ENCODE peak calls at places on chromosome 1, in nine cellular contexts. One of them, this sample, is unnamed.
A peak's percentile ranks its signal among the peaks of the same experiment; 100 is the strongest.

GRCh38 chr1:169124459-169124858 is 18.0 kb downstream of the ATP1B1 start:
- DNase-seq in breast epithelium: no peak
- DNase-seq in transverse colon: no peak
- DNase-seq in activated CD8-positive, alpha-beta T cell treated with anti-CD3 and anti-CD28 coated beads for 36 hours: no peak
- DNase-seq in pancreas: no peak
- DNase-seq in progenitor cell of endocrine pancreas: no peak
- DNase-seq in fibroblast of the aortic adventitia: no peak
- DNase-seq in neural progenitor cell: no peak
- DNase-seq in heart left ventricle: no peak
- DNase-seq in this sample: no peak

GRCh38 chr1:8880068-8880676 is 1.7 kb upstream of the ENO1 start:
- DNase-seq in activated CD8-positive, alpha-beta T cell treated with anti-CD3 and anti-CD28 coated beads for 36 hours: peak; percentile 76
- DNase-seq in progenitor cell of endocrine pancreas: no peak
- DNase-seq in breast epithelium: no peak
- DNase-seq in neural progenitor cell: no peak
- DNase-seq in fibroblast of the aortic adventitia: peak; percentile 100
- DNase-seq in heart left ventricle: no peak
- DNase-seq in pancreas: no peak
- DNase-seq in transverse colon: peak; percentile 48
- DNase-seq in this sample: no peak

GRCh38 chr1:17799642-17800041 is 44.5 kb downstream of the ACTL8 start:
- DNase-seq in breast epithelium: no peak
- DNase-seq in pancreas: no peak
- DNase-seq in transverse colon: no peak
- DNase-seq in fibroblast of the aortic adventitia: no peak
- DNase-seq in progenitor cell of endocrine pancreas: no peak
- DNase-seq in activated CD8-positive, alpha-beta T cell treated with anti-CD3 and anti-CD28 coated beads for 36 hours: no peak
- DNase-seq in heart left ventricle: no peak
- DNase-seq in neural progenitor cell: no peak
- DNase-seq in this sample: no peak

GRCh38 chr1:87174726-87175237 is 153.9 kb upstream of the LMO4 start:
- DNase-seq in transverse colon: no peak
- DNase-seq in fibroblast of the aortic adventitia: no peak
- DNase-seq in activated CD8-positive, alpha-beta T cell treated with anti-CD3 and anti-CD28 coated beads for 36 hours: no peak
- DNase-seq in heart left ventricle: no peak
- DNase-seq in progenitor cell of endocrine pancreas: no peak
- DNase-seq in pancreas: no peak
- DNase-seq in neural progenitor cell: no peak
- DNase-seq in breast epithelium: no peak
- DNase-seq in this sample: no peak

GRCh38 chr1:35594005-35594760 is 21.1 kb downstream of the TFAP2E start:
- DNase-seq in progenitor cell of endocrine pancreas: no peak
- DNase-seq in heart left ventricle: no peak
- DNase-seq in fibroblast of the aortic adventitia: no peak
- DNase-seq in neural progenitor cell: no peak
- DNase-seq in activated CD8-positive, alpha-beta T cell treated with anti-CD3 and anti-CD28 coated beads for 36 hours: no peak
- DNase-seq in transverse colon: no peak
- DNase-seq in pancreas: no peak
- DNase-seq in breast epithelium: no peak
- DNase-seq in this sample: no peak

GRCh38 chr1:179144621-179145020 is 62.8 kb downstream of the TOR3A start:
- DNase-seq in neural progenitor cell: no peak
- DNase-seq in breast epithelium: no peak
- DNase-seq in progenitor cell of endocrine pancreas: no peak
- DNase-seq in pancreas: no peak
- DNase-seq in transverse colon: no peak
- DNase-seq in activated CD8-positive, alpha-beta T cell treated with anti-CD3 and anti-CD28 coated beads for 36 hours: no peak
- DNase-seq in heart left ventricle: no peak
- DNase-seq in fibroblast of the aortic adventitia: no peak
- DNase-seq in this sample: no peak

GRCh38 chr1:78491311-78492071 is 717 bp downstream of the PTGFR start:
- DNase-seq in activated CD8-positive, alpha-beta T cell treated with anti-CD3 and anti-CD28 coated beads for 36 hours: no peak
- DNase-seq in transverse colon: no peak
- DNase-seq in progenitor cell of endocrine pancreas: peak; percentile 24
- DNase-seq in neural progenitor cell: peak; percentile 42
- DNase-seq in breast epithelium: no peak
- DNase-seq in heart left ventricle: peak; percentile 50
- DNase-seq in fibroblast of the aortic adventitia: peak; percentile 71
- DNase-seq in pancreas: peak; percentile 63
- DNase-seq in this sample: peak; percentile 48

GRCh38 chr1:16348414-16349182 is 3.7 kb downstream of the FBXO42 start:
- DNase-seq in neural progenitor cell: no peak
- DNase-seq in heart left ventricle: no peak
- DNase-seq in progenitor cell of endocrine pancreas: no peak
- DNase-seq in activated CD8-positive, alpha-beta T cell treated with anti-CD3 and anti-CD28 coated beads for 36 hours: no peak
- DNase-seq in breast epithelium: no peak
- DNase-seq in pancreas: no peak
- DNase-seq in transverse colon: no peak
- DNase-seq in fibroblast of the aortic adventitia: peak; percentile 39
- DNase-seq in this sample: no peak

GRCh38 chr1:245310605-245311531 is 156.1 kb downstream of the KIF26B start:
- DNase-seq in pancreas: no peak
- DNase-seq in activated CD8-positive, alpha-beta T cell treated with anti-CD3 and anti-CD28 coated beads for 36 hours: peak; percentile 25
- DNase-seq in fibroblast of the aortic adventitia: peak; percentile 47
- DNase-seq in heart left ventricle: no peak
- DNase-seq in transverse colon: peak; percentile 10
- DNase-seq in neural progenitor cell: peak; percentile 50
- DNase-seq in progenitor cell of endocrine pancreas: no peak
- DNase-seq in breast epithelium: no peak
- DNase-seq in this sample: peak; percentile 44

GRCh38 chr1:236795035-236795756 is at the start of gene MTR:
- DNase-seq in pancreas: peak; percentile 97
- DNase-seq in heart left ventricle: peak; percentile 98
- DNase-seq in transverse colon: peak; percentile 98
- DNase-seq in fibroblast of the aortic adventitia: peak; percentile 98
- DNase-seq in activated CD8-positive, alpha-beta T cell treated with anti-CD3 and anti-CD28 coated beads for 36 hours: peak; percentile 98
- DNase-seq in neural progenitor cell: peak; percentile 97
- DNase-seq in breast epithelium: peak; percentile 99
- DNase-seq in progenitor cell of endocrine pancreas: peak; percentile 88
- DNase-seq in this sample: peak; percentile 97

GRCh38 chr1:38923607-38924006 is 18.0 kb downstream of the RHBDL2 start:
- DNase-seq in neural progenitor cell: no peak
- DNase-seq in pancreas: no peak
- DNase-seq in progenitor cell of endocrine pancreas: no peak
- DNase-seq in activated CD8-positive, alpha-beta T cell treated with anti-CD3 and anti-CD28 coated beads for 36 hours: no peak
- DNase-seq in fibroblast of the aortic adventitia: no peak
- DNase-seq in transverse colon: no peak
- DNase-seq in heart left ventricle: no peak
- DNase-seq in breast epithelium: no peak
- DNase-seq in this sample: no peak

GRCh38 chr1:53384796-53385195 is 56.9 kb upstream of the LRP8 start:
- DNase-seq in neural progenitor cell: no peak
- DNase-seq in progenitor cell of endocrine pancreas: no peak
- DNase-seq in transverse colon: no peak
- DNase-seq in activated CD8-positive, alpha-beta T cell treated with anti-CD3 and anti-CD28 coated beads for 36 hours: no peak
- DNase-seq in fibroblast of the aortic adventitia: no peak
- DNase-seq in pancreas: no peak
- DNase-seq in breast epithelium: no peak
- DNase-seq in heart left ventricle: no peak
- DNase-seq in this sample: no peak

GRCh38 chr1:1842360-1843146 is 48.3 kb downstream of the GNB1 start:
- DNase-seq in transverse colon: peak; percentile 47
- DNase-seq in breast epithelium: no peak
- DNase-seq in fibroblast of the aortic adventitia: no peak
- DNase-seq in heart left ventricle: no peak
- DNase-seq in neural progenitor cell: no peak
- DNase-seq in progenitor cell of endocrine pancreas: no peak
- DNase-seq in activated CD8-positive, alpha-beta T cell treated with anti-CD3 and anti-CD28 coated beads for 36 hours: no peak
- DNase-seq in pancreas: no peak
- DNase-seq in this sample: peak; percentile 34

GRCh38 chr1:198088360-198089071 is 68.3 kb upstream of the NEK7 start:
- DNase-seq in activated CD8-positive, alpha-beta T cell treated with anti-CD3 and anti-CD28 coated beads for 36 hours: no peak
- DNase-seq in fibroblast of the aortic adventitia: peak; percentile 85
- DNase-seq in breast epithelium: no peak
- DNase-seq in heart left ventricle: no peak
- DNase-seq in transverse colon: no peak
- DNase-seq in progenitor cell of endocrine pancreas: no peak
- DNase-seq in neural progenitor cell: peak; percentile 33
- DNase-seq in pancreas: no peak
- DNase-seq in this sample: no peak

GRCh38 chr1:46489169-46489637 is 433 bp upstream of the DMBX1 start:
- DNase-seq in neural progenitor cell: no peak
- DNase-seq in fibroblast of the aortic adventitia: no peak
- DNase-seq in heart left ventricle: peak; percentile 65
- DNase-seq in progenitor cell of endocrine pancreas: no peak
- DNase-seq in activated CD8-positive, alpha-beta T cell treated with anti-CD3 and anti-CD28 coated beads for 36 hours: peak; percentile 63
- DNase-seq in pancreas: no peak
- DNase-seq in transverse colon: peak; percentile 16
- DNase-seq in breast epithelium: no peak
- DNase-seq in this sample: no peak

GRCh38 chr1:240030236-240030635 is 61.4 kb upstream of the FMN2 start:
- DNase-seq in transverse colon: no peak
- DNase-seq in heart left ventricle: no peak
- DNase-seq in fibroblast of the aortic adventitia: peak; percentile 17
- DNase-seq in neural progenitor cell: no peak
- DNase-seq in breast epithelium: no peak
- DNase-seq in pancreas: no peak
- DNase-seq in progenitor cell of endocrine pancreas: no peak
- DNase-seq in activated CD8-positive, alpha-beta T cell treated with anti-CD3 and anti-CD28 coated beads for 36 hours: no peak
- DNase-seq in this sample: no peak

GRCh38 chr1:24437631-24438396 is 22.2 kb downstream of the NIPAL3 start:
- DNase-seq in pancreas: no peak
- DNase-seq in heart left ventricle: no peak
- DNase-seq in transverse colon: no peak
- DNase-seq in breast epithelium: no peak
- DNase-seq in fibroblast of the aortic adventitia: peak; percentile 61
- DNase-seq in neural progenitor cell: no peak
- DNase-seq in progenitor cell of endocrine pancreas: no peak
- DNase-seq in activated CD8-positive, alpha-beta T cell treated with anti-CD3 and anti-CD28 coated beads for 36 hours: no peak
- DNase-seq in this sample: no peak

GRCh38 chr1:21586926-21587601 is 77.8 kb downstream of the ALPL start:
- DNase-seq in activated CD8-positive, alpha-beta T cell treated with anti-CD3 and anti-CD28 coated beads for 36 hours: no peak
- DNase-seq in transverse colon: peak; percentile 25
- DNase-seq in fibroblast of the aortic adventitia: peak; percentile 78
- DNase-seq in pancreas: no peak
- DNase-seq in progenitor cell of endocrine pancreas: no peak
- DNase-seq in heart left ventricle: peak; percentile 75
- DNase-seq in breast epithelium: peak; percentile 30
- DNase-seq in neural progenitor cell: peak; percentile 34
- DNase-seq in this sample: no peak

GRCh38 chr1:55844322-55844721 is 629.2 kb upstream of the USP24 start:
- DNase-seq in activated CD8-positive, alpha-beta T cell treated with anti-CD3 and anti-CD28 coated beads for 36 hours: no peak
- DNase-seq in fibroblast of the aortic adventitia: no peak
- DNase-seq in progenitor cell of endocrine pancreas: no peak
- DNase-seq in heart left ventricle: no peak
- DNase-seq in neural progenitor cell: no peak
- DNase-seq in breast epithelium: no peak
- DNase-seq in transverse colon: no peak
- DNase-seq in pancreas: no peak
- DNase-seq in this sample: no peak

GRCh38 chr1:55848906-55849305 is 633.7 kb upstream of the USP24 start:
- DNase-seq in fibroblast of the aortic adventitia: peak; percentile 69
- DNase-seq in transverse colon: no peak
- DNase-seq in pancreas: no peak
- DNase-seq in progenitor cell of endocrine pancreas: no peak
- DNase-seq in breast epithelium: no peak
- DNase-seq in activated CD8-positive, alpha-beta T cell treated with anti-CD3 and anti-CD28 coated beads for 36 hours: no peak
- DNase-seq in neural progenitor cell: peak; percentile 65
- DNase-seq in heart left ventricle: no peak
- DNase-seq in this sample: no peak
- TF ChIP-seq CTCF in fibroblast of the aortic adventitia: peak; percentile 39
- TF ChIP-seq CTCF in transverse colon: no peak
- TF ChIP-seq CTCF in pancreas: no peak
- TF ChIP-seq CTCF in progenitor cell of endocrine pancreas: no peak
- TF ChIP-seq CTCF in breast epithelium: no peak
- TF ChIP-seq CTCF in activated CD8-positive, alpha-beta T cell treated with anti-CD3 and anti-CD28 coated beads for 36 hours: no peak
- TF ChIP-seq CTCF in neural progenitor cell: peak; percentile 58
- TF ChIP-seq CTCF in heart left ventricle: no peak
- TF ChIP-seq CTCF in this sample: no peak

GRCh38 chr1:37487619-37487984 is 13.2 kb downstream of the ZC3H12A start:
- DNase-seq in transverse colon: no peak
- DNase-seq in neural progenitor cell: no peak
- DNase-seq in fibroblast of the aortic adventitia: no peak
- DNase-seq in breast epithelium: no peak
- DNase-seq in heart left ventricle: no peak
- DNase-seq in activated CD8-positive, alpha-beta T cell treated with anti-CD3 and anti-CD28 coated beads for 36 hours: no peak
- DNase-seq in pancreas: no peak
- DNase-seq in progenitor cell of endocrine pancreas: no peak
- DNase-seq in this sample: no peak
- TF ChIP-seq CTCF in transverse colon: peak; percentile 21
- TF ChIP-seq CTCF in neural progenitor cell: no peak
- TF ChIP-seq CTCF in fibroblast of the aortic adventitia: no peak
- TF ChIP-seq CTCF in breast epithelium: no peak
- TF ChIP-seq CTCF in heart left ventricle: no peak
- TF ChIP-seq CTCF in activated CD8-positive, alpha-beta T cell treated with anti-CD3 and anti-CD28 coated beads for 36 hours: peak; percentile 25
- TF ChIP-seq CTCF in pancreas: no peak
- TF ChIP-seq CTCF in progenitor cell of endocrine pancreas: no peak
- TF ChIP-seq CTCF in this sample: peak; percentile 34

GRCh38 chr1:51048670-51049069 is 53.4 kb upstream of the C1orf185 start:
- DNase-seq in breast epithelium: no peak
- DNase-seq in activated CD8-positive, alpha-beta T cell treated with anti-CD3 and anti-CD28 coated beads for 36 hours: no peak
- DNase-seq in transverse colon: no peak
- DNase-seq in fibroblast of the aortic adventitia: no peak
- DNase-seq in pancreas: no peak
- DNase-seq in neural progenitor cell: no peak
- DNase-seq in heart left ventricle: no peak
- DNase-seq in progenitor cell of endocrine pancreas: no peak
- DNase-seq in this sample: no peak

GRCh38 chr1:51044199-51044598 is 57.8 kb upstream of the C1orf185 start:
- DNase-seq in activated CD8-positive, alpha-beta T cell treated with anti-CD3 and anti-CD28 coated beads for 36 hours: no peak
- DNase-seq in fibroblast of the aortic adventitia: no peak
- DNase-seq in transverse colon: no peak
- DNase-seq in progenitor cell of endocrine pancreas: no peak
- DNase-seq in breast epithelium: no peak
- DNase-seq in pancreas: no peak
- DNase-seq in heart left ventricle: no peak
- DNase-seq in neural progenitor cell: no peak
- DNase-seq in this sample: no peak

GRCh38 chr1:51048021-51048420 is 54.0 kb upstream of the C1orf185 start:
- DNase-seq in transverse colon: no peak
- DNase-seq in fibroblast of the aortic adventitia: no peak
- DNase-seq in neural progenitor cell: no peak
- DNase-seq in progenitor cell of endocrine pancreas: no peak
- DNase-seq in activated CD8-positive, alpha-beta T cell treated with anti-CD3 and anti-CD28 coated beads for 36 hours: no peak
- DNase-seq in breast epithelium: no peak
- DNase-seq in heart left ventricle: no peak
- DNase-seq in pancreas: no peak
- DNase-seq in this sample: no peak

DNA sequence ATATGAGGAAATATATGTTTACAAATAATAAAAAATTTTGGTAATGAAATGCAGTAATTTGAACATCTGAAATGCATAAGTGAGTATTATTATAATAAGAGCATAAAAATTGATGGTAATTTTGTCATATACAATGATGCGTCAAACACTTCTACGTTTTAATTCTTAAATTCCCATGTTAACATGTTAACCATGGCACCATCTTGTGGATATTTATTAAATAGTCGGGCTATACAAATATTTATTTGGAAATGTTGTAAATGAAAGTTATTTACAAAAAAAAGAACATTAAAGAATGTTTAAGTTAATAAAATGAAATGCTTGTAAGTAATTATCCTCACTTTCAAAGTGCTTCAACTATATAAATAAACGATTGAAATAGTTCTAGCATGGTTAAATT is 57.2 kb upstream of the C1orf185 start:
- DNase-seq in heart left ventricle: no peak
- DNase-seq in fibroblast of the aortic adventitia: peak; percentile 47
- DNase-seq in transverse colon: no peak
- DNase-seq in neural progenitor cell: no peak
- DNase-seq in breast epithelium: no peak
- DNase-seq in pancreas: no peak
- DNase-seq in activated CD8-positive, alpha-beta T cell treated with anti-CD3 and anti-CD28 coated beads for 36 hours: no peak
- DNase-seq in progenitor cell of endocrine pancreas: no peak
- DNase-seq in this sample: no peak
- TF ChIP-seq CTCF in heart left ventricle: peak; percentile 49
- TF ChIP-seq CTCF in fibroblast of the aortic adventitia: peak; percentile 20
- TF ChIP-seq CTCF in transverse colon: peak; percentile 38
- TF ChIP-seq CTCF in neural progenitor cell: no peak
- TF ChIP-seq CTCF in breast epithelium: no peak
- TF ChIP-seq CTCF in pancreas: peak; percentile 9
- TF ChIP-seq CTCF in activated CD8-positive, alpha-beta T cell treated with anti-CD3 and anti-CD28 coated beads for 36 hours: peak; percentile 37
- TF ChIP-seq CTCF in progenitor cell of endocrine pancreas: no peak
- TF ChIP-seq CTCF in this sample: no peak

GRCh38 chr1:172532700-172533510 is at the start of gene SUCO:
- DNase-seq in breast epithelium: peak; percentile 100
- DNase-seq in fibroblast of the aortic adventitia: peak; percentile 98
- DNase-seq in heart left ventricle: peak; percentile 100
- DNase-seq in neural progenitor cell: peak; percentile 99
- DNase-seq in pancreas: peak; percentile 100
- DNase-seq in transverse colon: peak; percentile 100
- DNase-seq in progenitor cell of endocrine pancreas: peak; percentile 99
- DNase-seq in activated CD8-positive, alpha-beta T cell treated with anti-CD3 and anti-CD28 coated beads for 36 hours: peak; percentile 99
- DNase-seq in this sample: peak; percentile 100
- TF ChIP-seq CTCF in breast epithelium: peak; percentile 24
- TF ChIP-seq CTCF in fibroblast of the aortic adventitia: peak; percentile 37
- TF ChIP-seq CTCF in heart left ventricle: peak; percentile 7
- TF ChIP-seq CTCF in neural progenitor cell: peak; percentile 19
- TF ChIP-seq CTCF in pancreas: no peak
- TF ChIP-seq CTCF in transverse colon: peak; percentile 6
- TF ChIP-seq CTCF in progenitor cell of endocrine pancreas: peak; percentile 11
- TF ChIP-seq CTCF in activated CD8-positive, alpha-beta T cell treated with anti-CD3 and anti-CD28 coated beads for 36 hours: no peak
- TF ChIP-seq CTCF in this sample: no peak

This sample was measured in glutamatergic neuron.